ENCODE peak calls at places on chromosomes 2 and 18, in eight cellular contexts. One of them, this sample, is unnamed.

GRCh38 chr2:45494275-45494977 is 116.6 kb downstream of the SRBD1 start:
- DNase-seq in activated naive CD4-positive, alpha-beta T cell treated with anti-CD3 and anti-CD28 coated beads for 36 hours: no peak
- DNase-seq in uterus: no peak
- DNase-seq in endothelial cell: peak
- DNase-seq in T-helper 2 cell: peak
- DNase-seq in EH: peak
- DNase-seq in HCT116: peak
- DNase-seq in activated T-cell treated with anti-CD3 and anti-CD28 coated beads, Interleukin-2, amount 50 U/mL, for 24 hours: no peak
- DNase-seq in this sample: no peak

GRCh38 chr2:136408795-136409194 is 290.8 kb upstream of the CXCR4 start:
- DNase-seq in activated naive CD4-positive, alpha-beta T cell treated with anti-CD3 and anti-CD28 coated beads for 36 hours: no peak
- DNase-seq in uterus: no peak
- DNase-seq in endothelial cell: no peak
- DNase-seq in T-helper 2 cell: no peak
- DNase-seq in EH: no peak
- DNase-seq in HCT116: no peak
- DNase-seq in activated T-cell treated with anti-CD3 and anti-CD28 coated beads, Interleukin-2, amount 50 U/mL, for 24 hours: no peak
- DNase-seq in this sample: no peak

GRCh38 chr2:118051956-118052355 is 36.3 kb upstream of the INSIG2 start:
- DNase-seq in activated naive CD4-positive, alpha-beta T cell treated with anti-CD3 and anti-CD28 coated beads for 36 hours: no peak
- DNase-seq in uterus: no peak
- DNase-seq in endothelial cell: no peak
- DNase-seq in T-helper 2 cell: no peak
- DNase-seq in EH: no peak
- DNase-seq in HCT116: no peak
- DNase-seq in activated T-cell treated with anti-CD3 and anti-CD28 coated beads, Interleukin-2, amount 50 U/mL, for 24 hours: no peak
- DNase-seq in this sample: no peak

GRCh38 chr2:235954888-235955480 is 213.2 kb downstream of the GBX2 start:
- DNase-seq in activated naive CD4-positive, alpha-beta T cell treated with anti-CD3 and anti-CD28 coated beads for 36 hours: no peak
- DNase-seq in uterus: no peak
- DNase-seq in endothelial cell: no peak
- DNase-seq in T-helper 2 cell: no peak
- DNase-seq in EH: no peak
- DNase-seq in HCT116: no peak
- DNase-seq in activated T-cell treated with anti-CD3 and anti-CD28 coated beads, Interleukin-2, amount 50 U/mL, for 24 hours: no peak
- DNase-seq in this sample: no peak

GRCh38 chr2:135960598-135961551 is 24.6 kb downstream of the DARS1 start:
- DNase-seq in activated naive CD4-positive, alpha-beta T cell treated with anti-CD3 and anti-CD28 coated beads for 36 hours: no peak
- DNase-seq in uterus: no peak
- DNase-seq in endothelial cell: peak
- DNase-seq in T-helper 2 cell: peak
- DNase-seq in EH: no peak
- DNase-seq in HCT116: no peak
- DNase-seq in activated T-cell treated with anti-CD3 and anti-CD28 coated beads, Interleukin-2, amount 50 U/mL, for 24 hours: no peak
- DNase-seq in this sample: peak

GRCh38 chr2:219335373-219335786 is 2.8 kb upstream of the RESP18 start:
- DNase-seq in activated naive CD4-positive, alpha-beta T cell treated with anti-CD3 and anti-CD28 coated beads for 36 hours: no peak
- DNase-seq in uterus: no peak
- DNase-seq in endothelial cell: no peak
- DNase-seq in T-helper 2 cell: no peak
- DNase-seq in EH: no peak
- DNase-seq in HCT116: no peak
- DNase-seq in activated T-cell treated with anti-CD3 and anti-CD28 coated beads, Interleukin-2, amount 50 U/mL, for 24 hours: no peak
- DNase-seq in this sample: no peak

GRCh38 chr2:199862779-199863178 is 11.8 kb upstream of the FTCDNL1 start:
- DNase-seq in activated naive CD4-positive, alpha-beta T cell treated with anti-CD3 and anti-CD28 coated beads for 36 hours: no peak
- DNase-seq in uterus: no peak
- DNase-seq in endothelial cell: no peak
- DNase-seq in T-helper 2 cell: no peak
- DNase-seq in EH: no peak
- DNase-seq in HCT116: no peak
- DNase-seq in activated T-cell treated with anti-CD3 and anti-CD28 coated beads, Interleukin-2, amount 50 U/mL, for 24 hours: no peak
- DNase-seq in this sample: no peak

GRCh38 chr2:39516347-39517101 is 79.4 kb upstream of the MAP4K3 start:
- DNase-seq in activated naive CD4-positive, alpha-beta T cell treated with anti-CD3 and anti-CD28 coated beads for 36 hours: no peak
- DNase-seq in uterus: peak
- DNase-seq in endothelial cell: peak
- DNase-seq in T-helper 2 cell: no peak
- DNase-seq in EH: peak
- DNase-seq in HCT116: no peak
- DNase-seq in activated T-cell treated with anti-CD3 and anti-CD28 coated beads, Interleukin-2, amount 50 U/mL, for 24 hours: no peak
- DNase-seq in this sample: no peak

GRCh38 chr2:32865399-32866068 is 81.2 kb upstream of the LTBP1 start:
- DNase-seq in activated naive CD4-positive, alpha-beta T cell treated with anti-CD3 and anti-CD28 coated beads for 36 hours: no peak
- DNase-seq in uterus: no peak
- DNase-seq in endothelial cell: no peak
- DNase-seq in T-helper 2 cell: no peak
- DNase-seq in EH: peak
- DNase-seq in HCT116: peak
- DNase-seq in activated T-cell treated with anti-CD3 and anti-CD28 coated beads, Interleukin-2, amount 50 U/mL, for 24 hours: no peak
- DNase-seq in this sample: no peak

GRCh38 chr18:29154196-29154757 is 977.3 kb upstream of the CDH2 start:
- DNase-seq in activated naive CD4-positive, alpha-beta T cell treated with anti-CD3 and anti-CD28 coated beads for 36 hours: no peak
- DNase-seq in uterus: no peak
- DNase-seq in endothelial cell: no peak
- DNase-seq in T-helper 2 cell: no peak
- DNase-seq in EH: peak
- DNase-seq in HCT116: no peak
- DNase-seq in activated T-cell treated with anti-CD3 and anti-CD28 coated beads, Interleukin-2, amount 50 U/mL, for 24 hours: no peak
- DNase-seq in this sample: no peak

GRCh38 chr2:107932986-107933385 is 53.3 kb upstream of the SLC5A7 start:
- DNase-seq in activated naive CD4-positive, alpha-beta T cell treated with anti-CD3 and anti-CD28 coated beads for 36 hours: no peak
- DNase-seq in uterus: no peak
- DNase-seq in endothelial cell: no peak
- DNase-seq in T-helper 2 cell: peak
- DNase-seq in EH: peak
- DNase-seq in HCT116: no peak
- DNase-seq in activated T-cell treated with anti-CD3 and anti-CD28 coated beads, Interleukin-2, amount 50 U/mL, for 24 hours: no peak
- DNase-seq in this sample: no peak